ENCODE peak calls at places on chromosomes 7 and 10, in six cellular contexts. V is lower leg skin, Y is brain microvascular endothelial cell, U is heart right ventricle, Q is astrocyte of the spinal cord, P is mucosa of descending colon. I is an unnamed sample.

GRCh38 chr7:32507416-32507815 is 12.1 kb downstream of the AVL9 start:
- DNase-seq in V (no peak), Y (no peak), U (no peak), Q (peak; percentile 17), P (no peak), I (no peak)

GRCh38 chr10:83862723-83863122 is 276.6 kb upstream of the GHITM start:
- DNase-seq in V (no peak), Y (no peak), U (no peak), Q (no peak), P (no peak), I (no peak)

GRCh38 chr7:76224695-76225094 is 23.0 kb downstream of the SRRM3 start:
- DNase-seq in V (no peak), Y (no peak), U (no peak), Q (no peak), P (no peak), I (no peak)

GRCh38 chr7:25963733-25964132 is 188.3 kb upstream of the NFE2L3 start:
- DNase-seq in V (no peak), Y (no peak), U (no peak), Q (no peak), P (no peak), I (peak; percentile 55)

GRCh38 chr10:112912441-112912911 is 37.6 kb upstream of the TCF7L2 start:
- DNase-seq in V (peak; percentile 14), Y (no peak), U (no peak), Q (no peak), P (no peak), I (no peak)

GRCh38 chr10:89923661-89924060 is 222.3 kb downstream of the KIF20B start:
- DNase-seq in V (no peak), Y (no peak), U (no peak), Q (no peak), P (no peak), I (no peak)

GRCh38 chr10:119104653-119105024 is 726 bp downstream of the DENND10 start:
- DNase-seq in V (no peak), Y (no peak), U (peak; percentile 14), Q (no peak), P (peak; percentile 64), I (peak; percentile 24)

GRCh38 chr10:71708301-71708703 is 11.3 kb downstream of the C10orf105 start:
- DNase-seq in V (no peak), Y (no peak), U (peak; percentile 50), Q (no peak), P (no peak), I (peak; percentile 53)

GRCh38 chr10:8159628-8160165 is 105.2 kb downstream of the GATA3 start:
- DNase-seq in V (no peak), Y (no peak), U (no peak), Q (peak; percentile 5), P (no peak), I (no peak)

GRCh38 chr10:133213641-133214467 is 16.2 kb upstream of the UTF1 start:
- DNase-seq in V (no peak), Y (no peak), U (no peak), Q (no peak), P (no peak), I (no peak)

GRCh38 chr10:103745264-103746247 is 109.8 kb downstream of the SH3PXD2A start:
- DNase-seq in V (no peak), Y (no peak), U (no peak), Q (peak; percentile 16), P (peak; percentile 62), I (no peak)

GRCh38 chr10:132306341-132306685 is 1.4 kb downstream of the STK32C start:
- DNase-seq in V (peak; percentile 76), Y (no peak), U (no peak), Q (no peak), P (peak; percentile 14), I (no peak)

GRCh38 chr7:43602271-43602670 is 19.4 kb downstream of the STK17A start:
- DNase-seq in V (no peak), Y (no peak), U (no peak), Q (no peak), P (no peak), I (no peak)

GRCh38 chr7:152464312-152465117 is 28.7 kb upstream of the KMT2C start:
- DNase-seq in V (peak; percentile 96), Y (peak; percentile 56), U (peak; percentile 79), Q (peak; percentile 84), P (peak; percentile 86), I (peak; percentile 92)

GRCh38 chr10:123904834-123905409 is 13.3 kb upstream of the CPXM2 start:
- DNase-seq in V (no peak), Y (no peak), U (no peak), Q (no peak), P (no peak), I (no peak)

GRCh38 chr7:92790987-92791386 is 45.4 kb downstream of the CDK6 start:
- DNase-seq in V (no peak), Y (peak; percentile 53), U (no peak), Q (peak; percentile 58), P (no peak), I (no peak)

GRCh38 chr7:18895456-18895855 is 222.0 kb downstream of the TWIST1 start:
- DNase-seq in V (no peak), Y (no peak), U (no peak), Q (peak; percentile 81), P (no peak), I (no peak)

GRCh38 chr10:2951235-2951835 is 116.0 kb upstream of the PFKP start:
- DNase-seq in V (no peak), Y (no peak), U (no peak), Q (no peak), P (no peak), I (no peak)

GRCh38 chr10:15896654-15897053 is 36.3 kb upstream of the MINDY3 start:
- DNase-seq in V (no peak), Y (no peak), U (no peak), Q (no peak), P (no peak), I (no peak)

DNA sequence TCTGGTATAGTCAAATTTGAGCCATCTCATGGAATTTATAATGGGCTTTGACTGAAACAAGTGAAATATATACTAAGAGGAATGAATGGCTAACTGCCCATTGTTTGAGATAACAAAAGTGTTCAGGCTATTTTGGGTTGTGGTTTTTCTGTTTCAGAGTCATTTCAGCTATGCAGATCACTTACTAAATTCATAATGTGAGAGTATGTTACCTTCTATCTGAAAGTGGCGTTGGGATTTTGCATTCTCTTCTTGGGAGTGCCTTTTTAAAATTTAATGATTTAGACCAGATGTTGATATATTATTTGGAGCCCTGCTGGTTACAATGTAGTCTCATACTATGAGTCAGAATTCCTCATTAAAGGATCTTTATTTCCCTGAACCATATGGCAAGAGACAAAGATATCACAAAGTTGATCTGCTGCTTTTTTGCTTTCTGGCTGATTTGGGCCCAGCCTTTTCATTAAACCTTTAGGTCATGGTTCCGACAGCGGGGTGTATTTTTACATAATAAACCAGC is 10.4 kb downstream of the VCL start:
- DNase-seq in V (no peak), Y (no peak), U (no peak), Q (peak; percentile 85), P (no peak), I (peak; percentile 62)
- H3K4me3 ChIP-seq in V (no peak overlapping the region), Y (no peak overlapping the region), U (no peak overlapping the region), Q (no peak overlapping the region), P (no peak overlapping the region), I (no peak overlapping the region)

GRCh38 chr7:131489196-131489595 is 67.2 kb downstream of the PODXL start:
- DNase-seq in V (no peak), Y (no peak), U (no peak), Q (no peak), P (no peak), I (no peak)

GRCh38 chr7:131489881-131490280 is 66.5 kb downstream of the PODXL start:
- DNase-seq in V (no peak), Y (no peak), U (no peak), Q (no peak), P (no peak), I (no peak)

GRCh38 chr7:131486346-131486745 is 70.1 kb downstream of the PODXL start:
- DNase-seq in V (no peak), Y (no peak), U (no peak), Q (no peak), P (no peak), I (no peak)

GRCh38 chr7:131487217-131487616 is 69.2 kb downstream of the PODXL start:
- DNase-seq in V (no peak), Y (no peak), U (no peak), Q (no peak), P (no peak), I (no peak)

DNA sequence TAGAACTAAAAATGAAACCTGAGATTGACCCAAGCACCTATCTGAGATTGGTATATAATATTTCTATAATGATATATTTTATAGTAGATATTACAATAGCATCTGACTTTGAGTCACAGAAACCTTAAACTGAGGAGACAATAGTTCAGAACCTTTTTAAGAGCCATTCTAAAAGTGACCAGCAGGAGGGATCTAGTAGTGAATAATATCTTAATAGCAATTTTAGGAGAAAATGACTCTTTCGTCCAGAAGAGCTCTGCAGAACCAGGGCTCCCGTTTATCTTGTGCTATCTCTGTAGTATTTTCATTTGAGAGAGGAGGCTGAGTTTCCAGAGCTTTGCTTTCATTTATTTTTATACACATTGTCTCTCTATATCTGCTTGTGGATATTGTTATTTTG is 68.1 kb downstream of the PODXL start:
- DNase-seq in V (no peak), Y (peak; percentile 11), U (no peak), Q (no peak), P (no peak), I (no peak)
- TF ChIP-seq CTCF in V (no peak), Y (peak; percentile 40), U (peak; percentile 49), Q (peak; percentile 23), P (no peak), I (no peak)

DNA sequence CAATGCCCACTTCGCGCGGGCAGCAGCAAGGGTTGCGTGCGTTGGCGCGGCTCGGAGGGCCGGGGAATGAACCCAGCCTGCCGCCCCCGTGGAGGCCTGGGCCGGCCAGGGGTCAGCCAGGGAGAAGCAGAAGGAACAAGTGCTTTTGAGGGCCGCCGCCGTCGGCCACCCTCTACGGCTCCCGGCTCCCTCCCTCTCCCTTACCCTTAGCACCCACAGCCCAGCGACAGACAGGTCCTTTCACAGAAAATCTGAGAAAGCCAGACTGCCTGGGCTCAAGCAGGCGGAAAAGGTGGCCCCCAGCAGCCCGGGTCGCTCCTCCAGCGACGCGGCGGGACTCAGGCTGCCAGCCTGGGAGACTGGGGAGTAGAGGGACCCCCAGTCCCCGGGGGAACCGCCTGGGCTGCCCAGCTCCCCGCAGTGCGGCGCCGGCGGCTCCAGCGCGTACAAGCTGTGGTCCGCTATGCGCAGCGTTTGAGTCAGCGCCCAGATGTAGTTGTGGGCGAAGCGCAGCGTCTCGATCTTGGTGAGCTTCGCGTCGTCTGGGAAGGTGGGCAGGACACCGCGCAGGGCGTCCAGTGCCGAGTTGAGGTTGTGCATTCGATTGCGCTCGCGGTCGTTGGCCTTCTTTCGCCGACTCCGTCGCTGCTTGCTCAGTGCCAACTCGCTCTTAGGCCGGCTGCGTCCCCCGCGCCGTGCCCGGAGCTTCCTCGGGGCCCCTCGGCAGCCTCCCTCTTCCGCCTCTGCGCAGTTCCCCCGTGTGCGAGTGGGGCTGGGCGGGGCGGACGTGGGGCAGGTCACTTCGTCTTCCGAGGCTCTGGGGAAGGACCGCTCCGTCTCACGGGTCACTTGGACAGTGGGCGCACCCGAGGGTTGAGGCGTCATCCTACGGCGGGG is 815 bp downstream of the NEUROG3 start:
- DNase-seq in V (peak; percentile 79), Y (no peak), U (no peak), Q (no peak), P (no peak), I (peak; percentile 16)
- H3K4me3 ChIP-seq in V (no peak overlapping the region), Y (no peak overlapping the region), U (peak overlapping the region; percentile 43), Q (no peak overlapping the region), P (no peak overlapping the region), I (peak overlapping the region; percentile 40)

DNA sequence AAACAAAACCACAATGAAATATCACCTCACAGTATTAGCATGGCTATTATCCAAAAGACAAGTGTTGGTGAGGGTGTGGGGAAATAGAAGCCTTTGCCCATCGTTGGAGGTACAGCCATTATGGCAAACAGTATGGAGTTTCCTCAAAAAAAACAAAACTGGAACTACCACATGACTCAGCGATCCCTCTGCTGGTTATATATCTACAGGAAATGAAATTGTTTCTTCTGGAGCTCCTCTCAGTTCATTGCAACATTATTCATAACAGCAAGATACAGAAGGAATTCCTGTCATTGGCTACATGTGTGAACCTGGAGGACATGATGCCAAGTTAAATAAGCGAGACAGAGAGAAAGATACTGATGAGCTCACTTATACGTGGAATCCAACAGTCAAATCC is 2.4 kb upstream of the UBE3C start:
- DNase-seq in V (no peak), Y (peak; percentile 80), U (no peak), Q (peak; percentile 86), P (no peak), I (no peak)
- TF ChIP-seq CTCF in V (no peak), Y (peak; percentile 26), U (no peak), Q (peak; percentile 29), P (no peak), I (no peak)